ENCODE peak calls at places on chromosome 17, in four cellular contexts. V is ascending aorta, T is NCI-H510A treated with DMSO at 0.1 percent for 48 hours, L is KG1. R is an unnamed sample.

GRCh38 chr17:82031303-82031884 is at the start of gene RAC3:
- DNase-seq in V (no peak), T (peak), L (no peak), R (no peak)

GRCh38 chr17:17403899-17404576 is 72.8 kb upstream of the MED9 start:
- DNase-seq in V (no peak), T (no peak), L (peak), R (no peak)

GRCh38 chr17:79925242-79925957 is 86.2 kb upstream of the CBX4 start:
- DNase-seq in V (peak), T (no peak), L (no peak), R (peak)

GRCh38 chr17:1532836-1533602 is 16.6 kb upstream of the INPP5K start:
- DNase-seq in V (no peak), T (no peak), L (no peak), R (no peak)

GRCh38 chr17:32495347-32496253 is 8.8 kb downstream of the CDK5R1 start:
- DNase-seq in V (no peak), T (no peak), L (no peak), R (no peak)

GRCh38 chr17:63378411-63379076 is 67.6 kb downstream of the CYB561 start:
- DNase-seq in V (no peak), T (no peak), L (no peak), R (no peak)

GRCh38 chr17:63116967-63117366 is 150.9 kb downstream of the TANC2 start:
- DNase-seq in V (no peak), T (no peak), L (no peak), R (no peak)

GRCh38 chr17:66673668-66674276 is 161.1 kb upstream of the CACNG5 start:
- DNase-seq in V (no peak), T (peak), L (no peak), R (peak)

GRCh38 chr17:81420769-81421462 is 25.7 kb downstream of the BAHCC1 start:
- DNase-seq in V (peak), T (no peak), L (no peak), R (peak)

GRCh38 chr17:50634123-50634914 is at the start of gene ABCC3:
- DNase-seq in V (peak), T (peak), L (no peak), R (peak)

GRCh38 chr17:6818938-6819337 is 12.6 kb downstream of the TEKT1 start:
- DNase-seq in V (no peak), T (no peak), L (no peak), R (no peak)

GRCh38 chr17:52546493-52546892 is 388.0 kb upstream of the CA10 start:
- DNase-seq in V (no peak), T (no peak), L (no peak), R (no peak)

GRCh38 chr17:29107933-29108805 is 65.2 kb downstream of the PIPOX start:
- DNase-seq in V (no peak), T (no peak), L (no peak), R (peak)

GRCh38 chr17:68326681-68327080 is 35.4 kb downstream of the ARSG start:
- DNase-seq in V (no peak), T (no peak), L (no peak), R (no peak)

GRCh38 chr17:2881295-2881694 is 85.1 kb downstream of the RAP1GAP2 start:
- DNase-seq in V (no peak), T (no peak), L (no peak), R (no peak)

GRCh38 chr17:42133461-42134041 is 10.9 kb downstream of the HSPB9 start:
- DNase-seq in V (no peak), T (peak), L (no peak), R (no peak)

GRCh38 chr17:27216836-27217235 is 77.1 kb upstream of the WSB1 start:
- DNase-seq in V (no peak), T (no peak), L (no peak), R (no peak)

GRCh38 chr17:77783991-77784820 is 174.3 kb upstream of the TNRC6C start:
- DNase-seq in V (no peak), T (no peak), L (no peak), R (no peak)

GRCh38 chr17:42928714-42929496 is 28.3 kb downstream of the G6PC1 start:
- DNase-seq in V (peak), T (peak), L (peak), R (peak)

GRCh38 chr17:73710095-73710592 is 65.9 kb upstream of the SDK2 start:
- DNase-seq in V (peak), T (peak), L (no peak), R (peak)